ENCODE peak calls at places on chromosomes 3 and 15, in eight cellular contexts. F is iPS-NIHi11; L is HFF-Myc; U is activated effector memory CD4-positive, alpha-beta T cell treated with anti-CD3 and anti-CD28 coated beads, Interleukin-2, amount 50 U/mL, for 16 hours; E is globus pallidus; P is bronchial epithelial cell; Y is stimulated activated CD4-positive, alpha-beta T cell treated with anti-CD3 and anti-CD28 coated beads, Interleukin-15, amount 100 ng/mL, for 24 hours; K is ELR. Q is an unnamed sample.

GRCh38 chr3:134376385-134376765 is 2.1 kb upstream of the AMOTL2 start:
- DNase-seq in E (no peak), F (no peak), Y (no peak), P (no peak), U (peak), K (no peak), L (no peak), Q (no peak)

GRCh38 chr15:70036585-70037343 is 61.0 kb downstream of the TLE3 start:
- DNase-seq in P (peak), E (no peak), F (no peak), U (peak), L (no peak), Y (no peak), K (no peak), Q (no peak)

GRCh38 chr3:79115458-79115857 is 652.3 kb downstream of the ROBO1 start:
- DNase-seq in U (no peak), L (no peak), P (no peak), K (no peak), Y (no peak), F (no peak), E (no peak), Q (no peak)

GRCh38 chr3:71219744-71220638 is 363.5 kb downstream of the FOXP1 start:
- DNase-seq in K (no peak), P (no peak), U (peak), E (no peak), Y (peak), F (no peak), L (no peak), Q (no peak)

GRCh38 chr3:40427045-40427669 is 30.0 kb upstream of the RPL14 start:
- DNase-seq in E (no peak), L (no peak), P (no peak), U (no peak), K (no peak), F (no peak), Y (no peak), Q (no peak)

GRCh38 chr3:48662753-48663488 is at the start of gene CELSR3:
- DNase-seq in L (peak), Y (peak), K (peak), E (peak), U (peak), P (peak), F (peak), Q (peak)

GRCh38 chr3:160434071-160434470 is 15.5 kb downstream of the TRIM59 start:
- DNase-seq in L (no peak), K (no peak), E (no peak), F (no peak), Y (no peak), P (no peak), U (no peak), Q (no peak)

GRCh38 chr3:177451277-177451880 is 254.1 kb upstream of the TBL1XR1 start:
- DNase-seq in E (no peak), F (no peak), L (no peak), U (no peak), P (no peak), K (no peak), Y (no peak), Q (no peak)

GRCh38 chr3:78026429-78026828 is 986.5 kb downstream of the ROBO2 start:
- DNase-seq in P (no peak), L (no peak), F (no peak), Y (no peak), U (no peak), E (no peak), K (no peak), Q (no peak)

GRCh38 chr3:140859592-140860336 is 81.9 kb upstream of the SLC25A36 start:
- DNase-seq in L (no peak), E (no peak), Y (no peak), P (no peak), F (no peak), K (no peak), U (no peak), Q (peak)

GRCh38 chr3:96803860-96804259 is 10.5 kb upstream of the EPHA6 start:
- DNase-seq in E (no peak), K (no peak), U (no peak), P (no peak), L (no peak), Y (no peak), F (no peak), Q (no peak)

GRCh38 chr15:34470091-34470490 is 32.5 kb upstream of the GOLGA8A start:
- DNase-seq in Y (no peak), U (no peak), F (no peak), P (no peak), L (no peak), E (no peak), K (no peak), Q (no peak)

GRCh38 chr3:159964166-159964973 is 24.3 kb upstream of the IL12A start:
- DNase-seq in E (no peak), Y (no peak), F (no peak), U (no peak), P (peak), K (peak), L (no peak), Q (peak)

GRCh38 chr3:171806200-171807128 is 3.8 kb downstream of the PLD1 start:
- DNase-seq in F (no peak), U (no peak), Y (no peak), E (no peak), K (peak), L (peak), P (peak), Q (peak)

GRCh38 chr15:32908135-32908801 is 190.5 kb downstream of the GREM1 start:
- DNase-seq in P (no peak), L (no peak), K (no peak), E (peak), F (no peak), U (no peak), Y (no peak), Q (no peak)

GRCh38 chr15:92908369-92909057 is 8.4 kb downstream of the CHD2 start:
- DNase-seq in E (no peak), U (no peak), F (no peak), P (no peak), Y (no peak), K (no peak), L (no peak), Q (no peak)

GRCh38 chr3:48919215-48920138 is 835 bp downstream of the ARIH2 start:
- DNase-seq in E (no peak), U (peak), F (peak), P (peak), Y (peak), K (peak), L (no peak), Q (no peak)

GRCh38 chr15:55357774-55358173 is 38.8 kb downstream of the PIGB start:
- DNase-seq in E (no peak), P (peak), K (peak), F (no peak), U (no peak), L (peak), Y (no peak), Q (peak)

GRCh38 chr15:85642054-85642692 is 152.6 kb downstream of the KLHL25 start:
- DNase-seq in U (no peak), K (no peak), Y (no peak), L (no peak), E (no peak), P (no peak), F (no peak), Q (no peak)

GRCh38 chr3:12579919-12580318 is 23.0 kb downstream of the MKRN2 start:
- DNase-seq in Y (no peak), E (no peak), L (no peak), U (no peak), K (peak), P (no peak), F (no peak), Q (no peak)

GRCh38 chr3:49839193-49839809 is 17.1 kb downstream of the TRAIP start:
- DNase-seq in U (peak), P (peak), E (peak), K (peak), Y (peak), F (peak), L (peak), Q (peak)

GRCh38 chr3:122874116-122874515 is 79.2 kb downstream of the SLC49A4 start:
- DNase-seq in K (no peak), Y (no peak), L (no peak), P (no peak), E (no peak), U (no peak), F (no peak), Q (no peak)

GRCh38 chr3:156230291-156230900 is 110.0 kb downstream of the KCNAB1 start:
- DNase-seq in L (no peak), E (no peak), Y (no peak), K (peak), U (no peak), F (no peak), P (peak), Q (no peak)

GRCh38 chr3:130866327-130866726 is 27.6 kb upstream of the ATP2C1 start:
- DNase-seq in K (no peak), P (no peak), Y (no peak), L (no peak), F (no peak), E (no peak), U (no peak), Q (no peak)

GRCh38 chr3:156389151-156389760 is 165.7 kb downstream of the SSR3 start:
- DNase-seq in K (no peak), F (no peak), P (no peak), U (no peak), Y (no peak), L (peak), E (no peak), Q (no peak)

Q was measured in epithelial cell of prostate.